ENCODE peak calls at places on chromosomes 12 and 14, in four cellular contexts. G is heart left ventricle, W is natural killer cell, I is pancreas. V is an unnamed sample.

GRCh38 chr14:65001758-65002157 is 15.1 kb downstream of the FNTB start:
- ATAC-seq in G (no peak), W (no peak), I (no peak), V (no peak)

GRCh38 chr14:99535448-99535847 is 54.2 kb downstream of the CCNK start:
- ATAC-seq in G (no peak), W (no peak), I (no peak), V (no peak)

GRCh38 chr14:102407258-102407657 is 44.5 kb downstream of the TECPR2 start:
- ATAC-seq in G (peak), W (no peak), I (no peak), V (peak)

GRCh38 chr12:19248929-19249602 is 119.5 kb downstream of the PLEKHA5 start:
- ATAC-seq in G (no peak), W (no peak), I (no peak), V (no peak)

GRCh38 chr12:88251798-88252197 is 109.7 kb downstream of the TMTC3 start:
- ATAC-seq in G (no peak), W (no peak), I (no peak), V (no peak)

GRCh38 chr12:94416613-94417012 is 43.1 kb downstream of the CEP83 start:
- ATAC-seq in G (no peak), W (no peak), I (no peak), V (no peak)

GRCh38 chr12:56980941-56981530 is 23.6 kb upstream of the RDH16 start:
- ATAC-seq in G (no peak), W (no peak), I (no peak), V (no peak)

GRCh38 chr12:121167232-121167820 is 34.6 kb downstream of the P2RX7 start:
- ATAC-seq in G (no peak), W (no peak), I (no peak), V (no peak)

GRCh38 chr14:80940146-80940545 is 1.4 kb downstream of the CEP128 start:
- ATAC-seq in G (no peak), W (no peak), I (no peak), V (no peak)

GRCh38 chr14:99430491-99430890 is 50.2 kb downstream of the SETD3 start:
- ATAC-seq in G (peak), W (peak), I (peak), V (no peak)

GRCh38 chr12:65703176-65703575 is 121.1 kb upstream of the HMGA2 start:
- ATAC-seq in G (no peak), W (no peak), I (no peak), V (no peak)

GRCh38 chr14:75141967-75142366 is 15.1 kb upstream of the NEK9 start:
- ATAC-seq in G (no peak), W (no peak), I (peak), V (no peak)
- TF ChIP-seq CTCF in G (peak), W (no peak), I (no peak), V (peak)

GRCh38 chr14:30266290-30266689 is 292.7 kb upstream of the G2E3 start:
- ATAC-seq in G (no peak), W (no peak), I (no peak), V (no peak)
- TF ChIP-seq CTCF in G (no peak), W (no peak), I (no peak), V (no peak)

DNA sequence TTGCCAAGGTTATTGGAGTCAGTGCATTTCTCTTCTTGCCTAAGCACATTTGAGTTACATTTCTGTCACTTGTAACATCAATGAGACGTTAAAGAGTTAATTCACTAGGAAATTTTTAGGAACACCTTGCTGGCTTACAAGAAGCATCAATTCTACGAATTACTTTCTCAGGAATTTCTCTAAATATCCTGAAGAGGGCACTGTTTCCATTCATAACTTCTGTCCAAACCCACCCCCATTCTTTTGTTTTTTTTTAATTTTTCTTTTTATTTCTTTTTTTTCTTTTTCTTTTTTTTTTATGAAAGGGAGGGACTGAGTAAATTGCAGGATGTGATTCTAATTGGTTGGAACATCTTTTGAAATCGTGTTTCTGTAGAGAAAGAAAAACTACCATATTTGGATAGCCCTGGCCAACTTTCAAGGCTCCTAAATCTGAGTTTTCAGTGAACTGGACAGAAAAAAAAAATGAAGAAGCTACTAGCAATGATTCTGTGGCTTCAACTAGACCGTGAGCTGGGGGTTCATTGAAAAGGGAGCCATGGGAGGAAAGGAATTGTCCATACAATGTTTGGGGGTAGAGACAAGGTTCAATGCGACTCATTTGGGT is 285.3 kb downstream of the DAD1 start:
- ATAC-seq in G (no peak), W (no peak), I (no peak), V (no peak)
- TF ChIP-seq CTCF in G (peak), W (peak), I (peak), V (peak)

GRCh38 chr12:124379379-124379937 is 84.6 kb downstream of the RFLNA start:
- ATAC-seq in G (no peak), W (no peak), I (no peak), V (no peak)
- TF ChIP-seq CTCF in G (no peak), W (no peak), I (no peak), V (no peak)

GRCh38 chr12:119328111-119328510 is 6.4 kb upstream of the CCDC60 start:
- ATAC-seq in G (peak), W (no peak), I (no peak), V (no peak)
- TF ChIP-seq CTCF in G (peak), W (no peak), I (peak), V (peak)

GRCh38 chr14:57884175-57884574 is 18.3 kb upstream of the SLC35F4 start:
- ATAC-seq in G (no peak), W (no peak), I (no peak), V (no peak)
- TF ChIP-seq CTCF in G (no peak), W (no peak), I (no peak), V (no peak)

GRCh38 chr12:72286526-72286925 is 14.4 kb downstream of the TRHDE start:
- ATAC-seq in G (no peak), W (no peak), I (no peak), V (no peak)

GRCh38 chr12:72281145-72281544 is 9.0 kb downstream of the TRHDE start:
- ATAC-seq in G (no peak), W (no peak), I (no peak), V (no peak)

GRCh38 chr12:72278894-72279293 is 6.7 kb downstream of the TRHDE start:
- ATAC-seq in G (no peak), W (no peak), I (no peak), V (no peak)

GRCh38 chr12:72285861-72286260 is 13.7 kb downstream of the TRHDE start:
- ATAC-seq in G (no peak), W (no peak), I (no peak), V (no peak)

DNA sequence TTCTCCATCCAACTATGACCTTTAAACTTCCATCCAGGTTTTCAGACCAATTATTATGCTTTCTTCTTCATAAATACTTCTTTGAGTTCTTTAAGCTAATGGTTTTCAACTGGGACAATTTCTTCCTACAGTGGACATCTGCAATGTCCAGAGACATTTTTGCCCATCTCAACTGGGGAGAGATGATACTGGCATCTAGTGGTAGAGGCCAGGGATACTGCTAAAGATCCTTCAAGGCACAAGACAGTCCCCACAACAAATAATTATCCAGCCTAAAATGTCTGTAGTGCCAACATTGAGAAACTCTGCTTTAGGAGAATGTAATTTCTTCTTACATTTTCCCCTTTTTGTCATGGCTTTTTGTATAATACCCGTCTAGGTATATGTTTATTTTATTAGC is 10.6 kb downstream of the TRHDE start:
- ATAC-seq in G (no peak), W (no peak), I (peak), V (no peak)
- TF ChIP-seq CTCF in G (no peak), W (no peak), I (no peak), V (peak)

DNA sequence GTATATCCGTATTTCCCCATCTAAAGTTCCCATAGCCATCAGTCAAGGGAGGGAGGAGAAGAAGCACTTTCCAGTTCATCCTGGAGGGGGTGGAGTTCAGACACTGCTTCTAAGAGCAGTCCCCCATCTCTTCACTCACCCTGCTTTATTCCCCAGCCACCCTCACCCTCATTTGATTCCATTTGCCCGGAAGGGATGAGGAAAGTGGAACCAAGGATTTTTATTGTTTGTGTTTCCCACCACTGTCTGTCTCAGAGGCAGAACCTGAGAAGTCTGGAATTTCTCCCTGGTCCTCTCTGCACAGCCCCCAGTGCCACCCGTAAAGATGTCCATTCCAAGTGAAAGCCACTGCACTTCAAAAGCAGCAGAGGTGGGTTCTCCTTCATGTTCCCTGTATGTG is 134.2 kb upstream of the HIF1A start:
- ATAC-seq in G (no peak), W (no peak), I (no peak), V (no peak)
- TF ChIP-seq CTCF in G (no peak), W (no peak), I (no peak), V (peak)

GRCh38 chr14:56247495-56248087 is 129.4 kb downstream of the PELI2 start:
- ATAC-seq in G (no peak), W (no peak), I (no peak), V (no peak)
- TF ChIP-seq CTCF in G (peak), W (no peak), I (no peak), V (no peak)

V was measured in gastroesophageal sphincter.